ENCODE peak calls at places on chromosome 11, in ten cellular contexts. A, M, Z, R, J, W, U, S, Q and P are unnamed samples. For H3K36me3 and H3K27me3, the result is how much of the 10 kb centered on the place peaks cover.

GRCh38 chr11:65489061-65489705 is 9.7 kb upstream of the MALAT1 start:
- DNase-seq in A (no peak), M (no peak), Z (no peak), R (peak), J (peak), W (no peak), U (no peak), S (peak), Q (peak), P (no peak)

GRCh38 chr11:69541501-69542313 is 60.2 kb downstream of the LINC01488 start:
- DNase-seq in A (no peak), M (peak), Z (no peak), R (no peak), J (no peak), W (no peak), U (peak), S (no peak), Q (peak), P (no peak)

GRCh38 chr11:125167292-125167953 is 2.9 kb downstream of the PKNOX2 start:
- DNase-seq in A (no peak), M (peak), Z (no peak), R (peak), J (no peak), W (no peak), U (peak), S (peak), Q (no peak), P (no peak)

GRCh38 chr11:19723572-19724342 is 11.1 kb downstream of the NAV2 start:
- DNase-seq in A (peak), M (no peak), Z (peak), R (peak), J (peak), W (no peak), U (peak), S (peak), Q (peak), P (peak)

GRCh38 chr11:41799747-41800146 is 340.3 kb upstream of the LRRC4C start:
- DNase-seq in A (no peak), M (no peak), Z (no peak), R (no peak), J (no peak), W (no peak), U (no peak), S (no peak), Q (no peak), P (no peak)

GRCh38 chr11:80816966-80817365 is 1376.1 kb upstream of the TENM4 start:
- DNase-seq in A (no peak), M (no peak), Z (no peak), R (no peak), J (no peak), W (no peak), U (no peak), S (no peak), Q (no peak), P (no peak)

GRCh38 chr11:92886243-92886905 is 83.1 kb upstream of the MTNR1B start:
- DNase-seq in A (no peak), M (no peak), Z (peak), R (no peak), J (no peak), W (peak), U (peak), S (peak), Q (no peak), P (no peak)

GRCh38 chr11:128624269-128625170 is 37.2 kb upstream of the ETS1 start:
- DNase-seq in A (peak), M (peak), Z (no peak), R (no peak), J (no peak), W (no peak), U (no peak), S (no peak), Q (no peak), P (peak)

GRCh38 chr11:65424200-65425104 is 1.9 kb downstream of the NEAT1 start:
- DNase-seq in A (peak), M (peak), Z (no peak), R (peak), J (peak), W (no peak), U (peak), S (peak), Q (peak), P (peak)

GRCh38 chr11:66628061-66628603 is 10.4 kb upstream of the RBM4 start:
- DNase-seq in A (peak), M (no peak), Z (no peak), R (no peak), J (no peak), W (no peak), U (no peak), S (no peak), Q (no peak), P (no peak)
- H3K36me3 ChIP-seq in A (half or more), M (half or more), Z (half or more), R (half or more), J (half or more), W (half or more), U (under half), S (half or more), Q (half or more), P (half or more)

GRCh38 chr11:114079406-114080072 is 20.0 kb downstream of the ZBTB16 start:
- DNase-seq in A (no peak), M (no peak), Z (no peak), R (no peak), J (peak), W (no peak), U (no peak), S (peak), Q (no peak), P (no peak)

GRCh38 chr11:114082415-114082748 is 22.9 kb downstream of the ZBTB16 start:
- DNase-seq in A (no peak), M (no peak), Z (no peak), R (peak), J (no peak), W (no peak), U (no peak), S (peak), Q (no peak), P (no peak)

GRCh38 chr11:114081641-114082414 is 22.3 kb downstream of the ZBTB16 start:
- DNase-seq in A (no peak), M (no peak), Z (no peak), R (no peak), J (no peak), W (no peak), U (no peak), S (peak), Q (no peak), P (no peak)

GRCh38 chr11:114080219-114080618 is 20.7 kb downstream of the ZBTB16 start:
- DNase-seq in A (no peak), M (no peak), Z (no peak), R (no peak), J (no peak), W (no peak), U (no peak), S (peak), Q (no peak), P (peak)

DNA sequence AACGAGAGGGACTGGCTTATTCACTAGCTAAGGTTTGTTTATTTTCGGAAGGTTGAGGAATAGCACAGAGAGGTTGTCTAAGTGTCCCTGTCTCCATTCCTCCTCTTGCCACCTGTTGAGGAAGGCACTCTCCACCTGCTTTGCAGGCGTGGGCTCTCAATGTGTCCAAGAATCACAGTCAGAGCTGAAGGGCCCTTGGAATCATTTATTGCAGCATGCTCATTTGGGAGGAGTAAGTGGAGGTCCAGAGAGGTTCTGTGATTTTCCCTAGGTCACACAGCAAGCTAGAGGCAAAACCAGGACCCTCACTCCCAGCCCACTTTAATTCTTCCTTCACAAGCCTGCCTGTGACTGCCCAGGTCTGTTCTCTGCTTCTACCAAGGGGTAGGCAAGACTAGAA is 21.3 kb downstream of the ZBTB16 start:
- DNase-seq in A (no peak), M (no peak), Z (no peak), R (no peak), J (no peak), W (no peak), U (no peak), S (no peak), Q (no peak), P (no peak)
- H3K27me3 ChIP-seq in A (under half), M (under half), Z (under half), R (under half), J (under half), W (under half), U (under half), S (half or more), Q (under half), P (under half)

DNA sequence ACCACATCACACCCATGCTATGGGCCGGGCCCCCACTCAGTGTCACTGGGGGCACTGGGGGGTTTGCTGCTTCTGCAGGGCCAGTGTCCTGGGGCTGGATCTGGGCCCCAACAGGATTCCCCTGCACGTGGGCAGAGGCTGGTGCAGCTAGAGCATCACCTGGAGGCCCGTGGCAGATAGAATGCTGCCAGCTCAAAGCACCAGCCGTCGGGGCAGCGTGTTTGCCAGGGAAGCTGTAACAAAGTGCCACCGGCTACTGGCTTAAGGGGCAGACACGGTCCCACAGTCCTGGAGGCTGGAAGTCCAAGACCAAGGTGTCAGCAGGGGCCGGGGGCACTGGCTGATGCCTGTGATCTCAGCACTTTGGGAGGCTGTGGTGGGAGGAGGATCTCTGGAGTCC is 7.1 kb downstream of the TCIRG1 start:
- DNase-seq in A (no peak), M (peak), Z (no peak), R (no peak), J (no peak), W (no peak), U (no peak), S (no peak), Q (peak), P (no peak)
- H3K36me3 ChIP-seq in A (under half), M (half or more), Z (under half), R (half or more), J (under half), W (under half), U (under half), S (half or more), Q (half or more), P (under half)

DNA sequence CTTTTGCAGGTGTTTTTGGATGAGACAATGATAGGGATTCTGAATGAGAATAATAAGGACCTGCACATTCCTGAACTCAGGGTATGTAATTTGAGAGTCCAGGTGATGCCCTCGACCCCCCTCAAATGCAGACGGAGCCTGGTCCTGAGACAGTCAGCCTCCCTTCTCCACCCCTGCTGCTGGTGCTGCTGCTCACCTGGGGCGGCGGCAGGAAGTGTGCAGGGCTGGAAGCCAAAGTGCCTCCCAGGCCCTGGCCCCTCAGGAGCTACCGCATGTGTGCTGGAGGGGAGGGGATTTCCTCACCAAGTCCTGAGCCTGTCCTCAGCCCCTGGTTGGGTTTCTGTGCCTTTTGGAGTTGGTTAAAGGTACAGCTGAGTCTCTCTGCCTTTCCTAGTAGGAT is 19.0 kb upstream of the GLB1L2 start:
- DNase-seq in A (no peak), M (no peak), Z (no peak), R (no peak), J (no peak), W (no peak), U (no peak), S (no peak), Q (no peak), P (no peak)
- H3K27me3 ChIP-seq in A (under half), M (under half), Z (under half), R (under half), J (under half), W (under half), U (under half), S (under half), Q (under half), P (under half)

DNA sequence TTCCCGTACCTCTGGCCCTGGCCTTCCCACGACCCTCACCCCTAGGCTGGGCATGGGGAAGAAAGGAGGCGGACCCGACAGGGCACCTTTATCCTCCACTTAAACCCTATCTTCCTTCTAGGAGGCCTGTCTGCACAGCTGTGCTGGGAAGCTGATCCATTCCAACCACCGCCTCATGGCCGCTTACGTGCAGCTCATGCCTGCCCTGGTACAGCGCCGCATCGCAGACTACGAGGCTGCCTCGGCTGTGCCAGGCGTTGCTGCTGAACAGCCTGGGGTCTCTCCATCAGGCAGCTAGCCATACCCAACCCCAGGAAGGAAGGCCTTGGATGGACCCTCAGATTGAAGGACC is 599 bp downstream of the TIMM10B start:
- DNase-seq in A (no peak), M (peak), Z (no peak), R (no peak), J (no peak), W (no peak), U (no peak), S (no peak), Q (no peak), P (no peak)
- H3K36me3 ChIP-seq in A (under half), M (half or more), Z (half or more), R (under half), J (half or more), W (under half), U (under half), S (half or more), Q (half or more), P (half or more)

DNA sequence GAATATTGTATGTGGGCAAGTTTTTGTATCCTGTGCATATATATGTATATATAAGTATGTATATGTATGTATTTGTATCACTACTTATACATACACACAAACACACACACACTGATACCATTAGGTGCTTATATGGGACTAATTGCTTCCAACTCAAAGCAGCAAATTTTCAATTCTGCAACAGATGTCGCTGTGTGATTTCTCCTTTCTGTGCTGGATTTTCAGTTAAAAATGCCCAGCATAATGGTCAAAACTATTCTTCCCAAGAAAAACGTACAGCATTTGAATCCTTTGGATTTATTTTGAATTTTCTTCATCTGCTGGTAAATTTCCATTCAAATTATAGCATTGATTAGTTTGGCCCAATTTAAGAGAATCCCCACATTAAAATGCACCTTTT is 4.3 kb downstream of the CADM1 start:
- DNase-seq in A (no peak), M (no peak), Z (no peak), R (no peak), J (no peak), W (no peak), U (no peak), S (no peak), Q (no peak), P (no peak)
- H3K27me3 ChIP-seq in A (under half), M (half or more), Z (under half), R (under half), J (under half), W (under half), U (under half), S (half or more), Q (under half), P (under half)

GRCh38 chr11:67199751-67200150 is 66.5 kb upstream of the GRK2 start:
- DNase-seq in A (no peak), M (no peak), Z (no peak), R (no peak), J (no peak), W (no peak), U (no peak), S (no peak), Q (no peak), P (no peak)
- H3K36me3 ChIP-seq in A (under half), M (half or more), Z (under half), R (under half), J (under half), W (under half), U (under half), S (under half), Q (under half), P (under half)